ENCODE peak calls at places on chromosome 16, in four cellular contexts. K is stimulated activated CD4-positive, alpha-beta T cell treated with anti-CD3 and anti-CD28 coated beads, TNF-alpha, amount 100 ng/mL, for 24 hours; O is pancreas; F is AG08395. T is an unnamed sample.
A peak's percentile ranks its signal among the peaks of the same experiment; 100 is the strongest.

GRCh38 chr16:80614908-80615696 is 74.3 kb downstream of the DYNLRB2 start:
- DNase-seq in K (no peak), O (no peak), F (peak; percentile 39), T (no peak)

GRCh38 chr16:1146409-1146808 is 6.5 kb upstream of the CACNA1H start:
- DNase-seq in K (peak; percentile 12), O (no peak), F (no peak), T (no peak)

GRCh38 chr16:11586375-11586855 is 304 bp downstream of the LITAF start:
- DNase-seq in K (peak; percentile 11), O (no peak), F (no peak), T (no peak)

GRCh38 chr16:3651461-3652372 is 2.8 kb upstream of the DNASE1 start:
- DNase-seq in K (no peak), O (no peak), F (no peak), T (no peak)

GRCh38 chr16:85949787-85950186 is 50.8 kb downstream of the IRF8 start:
- DNase-seq in K (no peak), O (no peak), F (no peak), T (no peak)

GRCh38 chr16:20674684-20675487 is 22.6 kb downstream of the ACSM1 start:
- DNase-seq in K (no peak), O (no peak), F (no peak), T (no peak)

GRCh38 chr16:54173489-54173888 is 113.1 kb downstream of the IRX3 start:
- DNase-seq in K (no peak), O (no peak), F (no peak), T (no peak)

GRCh38 chr16:27204232-27204915 is 1.0 kb downstream of the KDM8 start:
- DNase-seq in K (peak; percentile 16), O (no peak), F (peak; percentile 22), T (no peak)

GRCh38 chr16:89721644-89722391 is 481 bp downstream of the ZNF276 start:
- DNase-seq in K (peak; percentile 77), O (peak; percentile 44), F (peak; percentile 36), T (peak; percentile 80)

GRCh38 chr16:86566601-86566965 is at the start of gene FOXC2:
- DNase-seq in K (peak; percentile 58), O (peak; percentile 57), F (peak; percentile 90), T (no peak)

GRCh38 chr16:87945351-87946042 is 5.7 kb upstream of the BANP start:
- DNase-seq in K (no peak), O (peak; percentile 82), F (no peak), T (peak; percentile 68)

GRCh38 chr16:89115216-89115949 is 21.7 kb downstream of the ACSF3 start:
- DNase-seq in K (peak; percentile 86), O (no peak), F (no peak), T (peak; percentile 86)

GRCh38 chr16:82386771-82387170 is 216.7 kb upstream of the MPHOSPH6 start:
- DNase-seq in K (no peak), O (no peak), F (no peak), T (no peak)

GRCh38 chr16:69424935-69425784 is 741 bp downstream of the CYB5B start:
- DNase-seq in K (no peak), O (no peak), F (no peak), T (no peak)

GRCh38 chr16:796296-797119 is 4.0 kb downstream of the GNG13 start:
- DNase-seq in K (no peak), O (no peak), F (no peak), T (no peak)

GRCh38 chr16:69131749-69132423 is 502 bp downstream of the CHTF8 start:
- DNase-seq in K (peak; percentile 87), O (peak; percentile 73), F (peak; percentile 94), T (peak; percentile 88)